ENCODE peak calls at places on chromosome 13, in nine cellular contexts. U is mammary epithelial cell, K is H9, G is small intestine, I is neural progenitor cell, Z is NT2/D1, R is tibial artery, C is tibial nerve, A is endodermal cell. V is an unnamed sample. For H3K4me1, the result is how much of the 10 kb centered on the place peaks cover.

GRCh38 chr13:112462408-112462807 is 86.3 kb downstream of the SPACA7 start:
- DNase-seq in U (no peak), K (no peak), G (no peak), I (no peak), Z (no peak), R (no peak), C (no peak), A (no peak), V (no peak)

GRCh38 chr13:26880741-26881140 is 120.2 kb upstream of the GPR12 start:
- DNase-seq in U (peak), K (no peak), G (no peak), I (no peak), Z (no peak), R (no peak), C (no peak), A (no peak), V (no peak)

GRCh38 chr13:90690458-90691063 is 656.9 kb upstream of the MIR17HG start:
- DNase-seq in U (no peak), K (no peak), G (no peak), I (no peak), Z (no peak), R (no peak), C (no peak), A (no peak), V (no peak)

GRCh38 chr13:65943711-65944110 is 1286.4 kb downstream of the PCDH9 start:
- DNase-seq in U (no peak), K (no peak), G (no peak), I (no peak), Z (no peak), R (no peak), C (no peak), A (no peak), V (no peak)

GRCh38 chr13:110416131-110416584 is 109.1 kb downstream of the COL4A2 start:
- DNase-seq in U (no peak), K (no peak), G (no peak), I (no peak), Z (no peak), R (no peak), C (no peak), A (no peak), V (no peak)

GRCh38 chr13:48727252-48728011 is 73.7 kb downstream of the CYSLTR2 start:
- DNase-seq in U (no peak), K (no peak), G (no peak), I (no peak), Z (no peak), R (no peak), C (no peak), A (no peak), V (no peak)

GRCh38 chr13:94366677-94367076 is 112.8 kb downstream of the DCT start:
- DNase-seq in U (no peak), K (no peak), G (no peak), I (no peak), Z (no peak), R (no peak), C (no peak), A (no peak), V (no peak)

GRCh38 chr13:78978381-78978998 is 319.5 kb upstream of the OBI1 start:
- DNase-seq in U (peak), K (no peak), G (peak), I (peak), Z (peak), R (no peak), C (no peak), A (peak), V (peak)

GRCh38 chr13:22915442-22916082 is 265.2 kb upstream of the SGCG start:
- DNase-seq in U (peak), K (peak), G (peak), I (peak), Z (peak), R (no peak), C (no peak), A (peak), V (no peak)

GRCh38 chr13:98397221-98397620 is 179.7 kb downstream of the STK24 start:
- DNase-seq in U (no peak), K (no peak), G (no peak), I (no peak), Z (no peak), R (no peak), C (no peak), A (no peak), V (no peak)

GRCh38 chr13:66071018-66071417 is 1159.1 kb downstream of the PCDH9 start:
- DNase-seq in U (no peak), K (no peak), G (no peak), I (no peak), Z (no peak), R (no peak), C (no peak), A (no peak), V (no peak)

GRCh38 chr13:95677564-95678386 is 836 bp downstream of the DNAJC3 start:
- DNase-seq in U (peak), K (peak), G (peak), I (peak), Z (no peak), R (peak), C (no peak), A (no peak), V (no peak)

GRCh38 chr13:97911311-97912138 is 42.0 kb upstream of the IPO5 start:
- DNase-seq in U (peak), K (peak), G (peak), I (peak), Z (peak), R (no peak), C (no peak), A (peak), V (peak)

GRCh38 chr13:112616586-112617381 is 28.8 kb upstream of the TUBGCP3 start:
- DNase-seq in U (peak), K (peak), G (peak), I (peak), Z (no peak), R (no peak), C (no peak), A (peak), V (no peak)

GRCh38 chr13:73828811-73829210 is 305.4 kb downstream of the KLF12 start:
- DNase-seq in U (no peak), K (no peak), G (no peak), I (no peak), Z (no peak), R (no peak), C (no peak), A (no peak), V (no peak)

GRCh38 chr13:34731486-34731885 is 210.6 kb upstream of the NBEA start:
- DNase-seq in U (peak), K (no peak), G (no peak), I (no peak), Z (no peak), R (no peak), C (no peak), A (no peak), V (no peak)

GRCh38 chr13:27182844-27183497 is 11.4 kb upstream of the USP12 start:
- DNase-seq in U (peak), K (no peak), G (no peak), I (no peak), Z (no peak), R (peak), C (no peak), A (no peak), V (no peak)

GRCh38 chr13:52158629-52159158 is 703 bp downstream of the NEK3 start:
- DNase-seq in U (peak), K (no peak), G (peak), I (no peak), Z (no peak), R (peak), C (no peak), A (no peak), V (no peak)

GRCh38 chr13:22451345-22451744 is 729.4 kb upstream of the SGCG start:
- DNase-seq in U (no peak), K (no peak), G (no peak), I (peak), Z (peak), R (no peak), C (no peak), A (no peak), V (peak)

GRCh38 chr13:101289764-101290163 is 126.5 kb downstream of the NALCN start:
- DNase-seq in U (peak), K (peak), G (peak), I (peak), Z (peak), R (no peak), C (no peak), A (peak), V (peak)

GRCh38 chr13:110506859-110507566 is 54.5 kb downstream of the RAB20 start:
- DNase-seq in U (peak), K (no peak), G (peak), I (no peak), Z (no peak), R (peak), C (peak), A (no peak), V (peak)

GRCh38 chr13:24261566-24261965 is 47.8 kb upstream of the C1QTNF9 start:
- DNase-seq in U (no peak), K (no peak), G (peak), I (no peak), Z (no peak), R (no peak), C (no peak), A (peak), V (no peak)

GRCh38 chr13:35255241-35255640 is 221.2 kb downstream of the MAB21L1 start:
- DNase-seq in U (peak), K (no peak), G (no peak), I (no peak), Z (no peak), R (no peak), C (no peak), A (no peak), V (no peak)

GRCh38 chr13:28321751-28322150 is 173.2 kb downstream of the FLT1 start:
- DNase-seq in U (no peak), K (no peak), G (no peak), I (no peak), Z (no peak), R (no peak), C (no peak), A (no peak), V (no peak)

GRCh38 chr13:26855071-26855470 is 94.5 kb upstream of the GPR12 start:
- DNase-seq in U (no peak), K (no peak), G (no peak), I (no peak), Z (no peak), R (no peak), C (no peak), A (no peak), V (no peak)

GRCh38 chr13:30355405-30355741 is 48.0 kb upstream of the KATNAL1 start:
- DNase-seq in U (no peak), K (peak), G (no peak), I (peak), Z (no peak), R (no peak), C (no peak), A (peak), V (no peak)

GRCh38 chr13:75442736-75443234 is 39.2 kb downstream of the TBC1D4 start:
- DNase-seq in U (no peak), K (no peak), G (no peak), I (no peak), Z (no peak), R (no peak), C (no peak), A (no peak), V (no peak)

GRCh38 chr13:28048768-28049167 is 51.6 kb downstream of the FLT3 start:
- DNase-seq in U (no peak), K (no peak), G (no peak), I (no peak), Z (no peak), R (no peak), C (no peak), A (no peak), V (no peak)

GRCh38 chr13:51849145-51850101 is 4.4 kb upstream of the TMEM272 start:
- DNase-seq in U (no peak), K (peak), G (no peak), I (peak), Z (peak), R (no peak), C (no peak), A (peak), V (no peak)

DNA sequence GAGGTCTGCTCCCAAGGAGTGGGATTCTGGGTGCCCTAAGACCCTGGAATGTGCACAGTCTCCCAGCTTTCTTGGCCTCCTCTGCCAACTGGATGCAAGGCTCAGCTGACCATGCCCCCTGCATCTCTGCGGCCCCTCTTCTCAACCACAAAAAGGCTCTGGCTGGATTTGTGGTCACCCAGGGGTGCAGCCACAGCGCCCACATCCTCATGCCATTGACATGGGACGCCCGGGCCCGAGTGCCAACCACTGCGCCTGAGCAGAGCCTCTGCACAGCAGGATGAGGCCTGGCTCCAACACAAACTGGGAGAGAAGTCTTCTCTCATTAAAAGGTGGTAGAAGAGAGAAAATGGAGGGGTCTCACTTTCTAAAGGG is 103.5 kb downstream of the FOXO1 start:
- DNase-seq in U (no peak), K (no peak), G (no peak), I (no peak), Z (no peak), R (no peak), C (no peak), A (no peak), V (no peak)
- H3K4me1 ChIP-seq in U (under half), K (under half), G (under half), I (under half), Z (under half), R (under half), C (half or more), A (under half), V (under half)

DNA sequence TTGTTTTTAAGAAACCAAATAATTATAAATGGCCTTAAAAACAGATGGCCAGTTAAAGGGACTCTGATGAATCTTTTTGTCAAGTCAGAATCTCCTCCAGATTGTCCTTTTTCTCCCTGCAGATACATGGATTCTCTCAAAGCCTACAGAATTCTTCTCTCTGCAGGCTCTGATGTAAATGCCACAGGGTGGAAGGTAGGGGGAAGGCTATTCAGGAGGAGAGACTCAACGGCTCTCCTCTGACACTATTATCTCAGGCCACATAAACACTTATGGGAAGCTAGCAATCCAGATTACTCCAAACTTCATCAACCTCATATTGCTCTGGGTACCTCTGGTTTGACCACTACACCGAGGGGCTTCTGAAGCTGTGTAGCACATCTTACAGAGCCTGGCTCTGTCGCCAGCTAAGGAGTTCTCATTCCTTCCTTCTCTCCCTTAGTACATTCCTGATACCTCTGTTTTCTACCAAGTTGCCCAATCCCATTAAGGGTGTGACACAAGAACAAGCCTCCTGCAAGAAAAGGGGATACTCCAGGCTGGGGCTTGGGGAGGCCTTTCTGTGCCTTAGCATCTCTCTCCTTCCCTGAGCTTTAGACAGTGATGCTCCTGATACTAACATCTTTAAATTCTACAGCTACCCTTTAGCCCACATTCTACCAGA is 14.9 kb downstream of the LCP1 start:
- DNase-seq in U (no peak), K (no peak), G (no peak), I (no peak), Z (peak), R (no peak), C (no peak), A (no peak), V (no peak)
- H3K4me1 ChIP-seq in U (under half), K (under half), G (under half), I (under half), Z (under half), R (under half), C (under half), A (under half), V (under half)

GRCh38 chr13:77312311-77312710 is 14.6 kb downstream of the MYCBP2 start:
- DNase-seq in U (no peak), K (no peak), G (no peak), I (no peak), Z (no peak), R (no peak), C (no peak), A (no peak), V (no peak)

GRCh38 chr13:77309254-77309653 is 17.6 kb downstream of the MYCBP2 start:
- DNase-seq in U (no peak), K (no peak), G (no peak), I (no peak), Z (no peak), R (no peak), C (no peak), A (no peak), V (no peak)

GRCh38 chr13:77310579-77311279 is 16.2 kb downstream of the MYCBP2 start:
- DNase-seq in U (no peak), K (no peak), G (no peak), I (no peak), Z (no peak), R (no peak), C (no peak), A (no peak), V (no peak)

GRCh38 chr13:77306458-77306857 is 20.4 kb downstream of the MYCBP2 start:
- DNase-seq in U (no peak), K (no peak), G (no peak), I (no peak), Z (no peak), R (no peak), C (no peak), A (no peak), V (no peak)

DNA sequence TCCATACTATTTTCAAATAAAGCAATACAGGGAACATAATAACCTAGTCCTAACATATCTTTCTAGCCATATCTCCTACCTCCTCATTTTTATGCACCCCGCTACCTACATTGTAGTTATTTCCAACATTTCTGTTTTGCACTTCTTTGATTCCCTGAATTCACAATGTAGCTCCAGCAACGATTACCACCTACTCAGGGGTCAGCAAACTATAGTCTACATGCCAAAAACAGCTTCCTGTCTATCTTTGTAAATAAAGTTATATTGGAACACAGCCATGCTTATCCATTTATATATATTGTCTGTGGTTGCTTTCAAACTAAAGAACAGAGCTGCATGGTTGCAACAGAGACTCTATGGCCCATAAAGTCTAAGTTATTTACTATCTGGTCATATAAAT is 16.7 kb downstream of the MYCBP2 start:
- DNase-seq in U (no peak), K (no peak), G (no peak), I (no peak), Z (no peak), R (no peak), C (no peak), A (no peak), V (no peak)
- H3K4me1 ChIP-seq in U (under half), K (under half), G (under half), I (under half), Z (under half), R (under half), C (under half), A (under half), V (under half)

DNA sequence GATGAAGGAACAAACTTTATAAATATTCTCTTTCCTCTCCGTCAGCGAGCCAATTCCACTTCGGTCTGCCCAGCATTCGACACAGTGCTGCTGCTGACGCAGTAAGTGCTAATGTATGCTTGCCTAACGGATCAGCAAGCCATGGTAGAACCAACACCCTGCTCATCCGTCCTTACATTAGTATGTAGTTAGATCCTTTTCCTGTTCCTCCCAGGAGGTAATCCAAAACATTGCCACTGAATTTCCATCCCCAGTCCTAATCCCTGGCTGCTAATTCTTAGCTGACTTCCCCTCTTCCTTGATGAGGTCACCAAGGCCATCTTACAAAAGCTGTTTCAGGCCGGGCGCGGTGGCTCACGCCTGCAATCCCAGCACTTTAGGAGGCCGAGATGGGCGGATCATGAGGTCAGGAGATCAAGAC is 88.0 kb downstream of the STARD13 start:
- DNase-seq in U (no peak), K (no peak), G (no peak), I (no peak), Z (no peak), R (no peak), C (no peak), A (peak), V (no peak)
- H3K4me1 ChIP-seq in U (under half), K (under half), G (under half), I (under half), Z (under half), R (under half), C (under half), A (under half), V (under half)

DNA sequence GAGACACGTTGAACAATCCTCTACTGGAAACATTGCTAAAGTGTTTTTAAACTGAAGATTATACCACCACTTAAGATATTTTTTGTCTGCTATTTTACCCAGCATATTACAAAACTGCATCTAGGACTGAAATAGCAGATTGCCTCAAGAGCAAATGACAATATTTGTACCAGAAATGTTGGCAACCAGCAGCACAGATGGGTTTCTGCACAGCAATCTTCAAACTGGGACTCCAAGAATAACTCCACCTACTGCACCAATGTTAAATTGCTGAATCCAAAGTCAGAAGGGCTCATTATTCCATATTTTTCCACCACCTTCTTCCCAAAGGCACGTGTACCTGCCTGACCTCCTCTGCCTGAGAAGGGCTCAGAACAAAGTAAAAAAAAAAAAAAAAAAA is 79.6 kb downstream of the FOXO1 start:
- DNase-seq in U (no peak), K (no peak), G (no peak), I (no peak), Z (no peak), R (no peak), C (no peak), A (no peak), V (no peak)
- H3K4me1 ChIP-seq in U (under half), K (under half), G (under half), I (under half), Z (under half), R (half or more), C (half or more), A (under half), V (under half)

DNA sequence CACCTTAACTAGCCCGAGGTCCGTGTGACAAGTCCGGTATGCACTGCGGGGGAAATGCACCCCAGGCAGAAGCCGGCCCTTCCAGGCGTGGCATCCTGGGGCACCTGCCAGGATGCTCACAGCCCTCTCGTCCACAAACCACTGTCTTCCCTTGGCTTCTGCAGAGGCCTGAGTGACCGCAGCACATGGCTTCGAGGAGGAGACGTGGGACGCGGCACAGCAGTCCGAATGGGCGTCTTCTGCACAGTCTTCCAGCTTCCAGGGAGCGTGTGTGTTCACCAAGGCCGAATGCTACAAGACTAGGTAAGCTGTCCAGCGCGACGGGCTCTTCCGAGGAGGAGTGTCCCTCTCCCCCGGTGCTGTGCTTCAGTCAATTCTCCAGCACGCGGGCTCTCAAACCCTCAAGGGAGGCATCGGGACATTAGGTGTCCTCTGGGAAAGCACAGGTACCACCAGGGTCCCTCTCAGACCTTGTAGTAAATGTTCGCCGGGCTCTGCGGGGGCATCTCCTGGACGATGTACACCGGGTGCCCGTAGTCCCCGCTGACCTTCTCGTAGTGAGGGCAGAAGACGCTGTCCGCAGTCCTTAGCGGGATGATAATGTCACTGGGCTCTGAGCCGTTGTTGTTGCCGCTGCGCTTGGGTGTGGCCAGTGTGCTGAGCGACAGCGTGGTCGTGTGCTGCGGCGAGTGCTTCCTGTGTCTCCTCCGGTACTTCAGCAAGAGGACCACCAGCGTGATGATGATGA is 42.7 kb downstream of the EFNB2 start:
- DNase-seq in U (no peak), K (no peak), G (no peak), I (no peak), Z (no peak), R (no peak), C (no peak), A (no peak), V (no peak)
- H3K4me1 ChIP-seq in U (under half), K (under half), G (under half), I (under half), Z (under half), R (under half), C (under half), A (under half), V (under half)

V was measured in Caco-2.